ENCODE peak calls at places on chromosome 16, in ten cellular contexts. One of them, this sample, is unnamed.

GRCh38 chr16:340370-341091 is 12.0 kb downstream of the AXIN1 start:
- DNase-seq in fibroblast of lung: no peak
- DNase-seq in upper lobe of left lung: no peak
- DNase-seq in heart right ventricle: no peak
- DNase-seq in tibial nerve: no peak
- DNase-seq in bronchial epithelial cell: no peak
- DNase-seq in Peyer's patch: no peak
- DNase-seq in gastrocnemius medialis: no peak
- DNase-seq in left lung: peak; percentile 70
- DNase-seq in SK-N-SH: no peak
- DNase-seq in this sample: no peak

GRCh38 chr16:20866161-20866772 is 33.9 kb downstream of the DCUN1D3 start:
- DNase-seq in fibroblast of lung: peak; percentile 91
- DNase-seq in upper lobe of left lung: no peak
- DNase-seq in heart right ventricle: peak; percentile 34
- DNase-seq in tibial nerve: no peak
- DNase-seq in bronchial epithelial cell: peak; percentile 89
- DNase-seq in Peyer's patch: no peak
- DNase-seq in gastrocnemius medialis: no peak
- DNase-seq in left lung: no peak
- DNase-seq in SK-N-SH: peak; percentile 35
- DNase-seq in this sample: peak; percentile 29

GRCh38 chr16:84550096-84550495 is 45.6 kb upstream of the MEAK7 start:
- DNase-seq in fibroblast of lung: no peak
- DNase-seq in upper lobe of left lung: no peak
- DNase-seq in heart right ventricle: no peak
- DNase-seq in tibial nerve: no peak
- DNase-seq in bronchial epithelial cell: peak; percentile 76
- DNase-seq in Peyer's patch: no peak
- DNase-seq in gastrocnemius medialis: no peak
- DNase-seq in left lung: no peak
- DNase-seq in SK-N-SH: no peak
- DNase-seq in this sample: no peak

GRCh38 chr16:21161211-21161610 is 2.7 kb downstream of the LDAF1 start:
- DNase-seq in fibroblast of lung: no peak
- DNase-seq in upper lobe of left lung: no peak
- DNase-seq in heart right ventricle: no peak
- DNase-seq in tibial nerve: no peak
- DNase-seq in bronchial epithelial cell: no peak
- DNase-seq in Peyer's patch: no peak
- DNase-seq in gastrocnemius medialis: no peak
- DNase-seq in left lung: no peak
- DNase-seq in SK-N-SH: no peak
- DNase-seq in this sample: no peak

GRCh38 chr16:67013823-67014640 is 14.9 kb upstream of the CBFB start:
- DNase-seq in fibroblast of lung: peak; percentile 48
- DNase-seq in upper lobe of left lung: peak; percentile 95
- DNase-seq in heart right ventricle: peak; percentile 90
- DNase-seq in tibial nerve: peak; percentile 61
- DNase-seq in bronchial epithelial cell: peak; percentile 12
- DNase-seq in Peyer's patch: peak; percentile 74
- DNase-seq in gastrocnemius medialis: peak; percentile 66
- DNase-seq in left lung: peak; percentile 87
- DNase-seq in SK-N-SH: peak; percentile 91
- DNase-seq in this sample: no peak

GRCh38 chr16:67562918-67563707 is 787 bp downstream of the CTCF start:
- DNase-seq in fibroblast of lung: peak; percentile 57
- DNase-seq in upper lobe of left lung: peak; percentile 93
- DNase-seq in heart right ventricle: peak; percentile 73
- DNase-seq in tibial nerve: no peak
- DNase-seq in bronchial epithelial cell: peak; percentile 18
- DNase-seq in Peyer's patch: peak; percentile 81
- DNase-seq in gastrocnemius medialis: peak; percentile 43
- DNase-seq in left lung: peak; percentile 91
- DNase-seq in SK-N-SH: peak; percentile 76
- DNase-seq in this sample: no peak

GRCh38 chr16:65909310-65910050 is 457.0 kb upstream of the CDH5 start:
- DNase-seq in fibroblast of lung: peak; percentile 19
- DNase-seq in upper lobe of left lung: no peak
- DNase-seq in heart right ventricle: no peak
- DNase-seq in tibial nerve: no peak
- DNase-seq in bronchial epithelial cell: peak; percentile 63
- DNase-seq in Peyer's patch: no peak
- DNase-seq in gastrocnemius medialis: no peak
- DNase-seq in left lung: no peak
- DNase-seq in SK-N-SH: no peak
- DNase-seq in this sample: no peak

GRCh38 chr16:65867276-65867990 is 499.1 kb upstream of the CDH5 start:
- DNase-seq in fibroblast of lung: no peak
- DNase-seq in upper lobe of left lung: no peak
- DNase-seq in heart right ventricle: no peak
- DNase-seq in tibial nerve: no peak
- DNase-seq in bronchial epithelial cell: no peak
- DNase-seq in Peyer's patch: no peak
- DNase-seq in gastrocnemius medialis: no peak
- DNase-seq in left lung: no peak
- DNase-seq in SK-N-SH: peak; percentile 55
- DNase-seq in this sample: no peak

GRCh38 chr16:10984509-10984908 is 40.1 kb downstream of the CLEC16A start:
- DNase-seq in fibroblast of lung: peak; percentile 67
- DNase-seq in upper lobe of left lung: no peak
- DNase-seq in heart right ventricle: no peak
- DNase-seq in tibial nerve: no peak
- DNase-seq in bronchial epithelial cell: no peak
- DNase-seq in Peyer's patch: no peak
- DNase-seq in gastrocnemius medialis: no peak
- DNase-seq in left lung: no peak
- DNase-seq in SK-N-SH: no peak
- DNase-seq in this sample: no peak

GRCh38 chr16:53052519-53053501 is at the start of gene CHD9NB:
- DNase-seq in fibroblast of lung: peak; percentile 92
- DNase-seq in upper lobe of left lung: no peak
- DNase-seq in heart right ventricle: no peak
- DNase-seq in tibial nerve: no peak
- DNase-seq in bronchial epithelial cell: peak; percentile 99
- DNase-seq in Peyer's patch: peak; percentile 84
- DNase-seq in gastrocnemius medialis: no peak
- DNase-seq in left lung: no peak
- DNase-seq in SK-N-SH: peak; percentile 26
- DNase-seq in this sample: peak; percentile 68

GRCh38 chr16:89001117-89002027 is 24.4 kb upstream of the CBFA2T3 start:
- DNase-seq in fibroblast of lung: no peak
- DNase-seq in upper lobe of left lung: peak; percentile 53
- DNase-seq in heart right ventricle: no peak
- DNase-seq in tibial nerve: no peak
- DNase-seq in bronchial epithelial cell: no peak
- DNase-seq in Peyer's patch: no peak
- DNase-seq in gastrocnemius medialis: no peak
- DNase-seq in left lung: peak; percentile 50
- DNase-seq in SK-N-SH: no peak
- DNase-seq in this sample: no peak

GRCh38 chr16:2339521-2340484 is 725 bp downstream of the ABCA3 start:
- DNase-seq in fibroblast of lung: peak; percentile 16
- DNase-seq in upper lobe of left lung: peak; percentile 91
- DNase-seq in heart right ventricle: peak; percentile 58
- DNase-seq in tibial nerve: peak; percentile 8
- DNase-seq in bronchial epithelial cell: no peak
- DNase-seq in Peyer's patch: peak; percentile 61
- DNase-seq in gastrocnemius medialis: peak; percentile 25
- DNase-seq in left lung: peak; percentile 88
- DNase-seq in SK-N-SH: peak; percentile 83
- DNase-seq in this sample: no peak

GRCh38 chr16:2341456-2342447 is 1.2 kb upstream of the ABCA3 start:
- DNase-seq in fibroblast of lung: no peak
- DNase-seq in upper lobe of left lung: peak; percentile 88
- DNase-seq in heart right ventricle: peak; percentile 32
- DNase-seq in tibial nerve: no peak
- DNase-seq in bronchial epithelial cell: no peak
- DNase-seq in Peyer's patch: peak; percentile 49
- DNase-seq in gastrocnemius medialis: peak; percentile 20
- DNase-seq in left lung: no peak
- DNase-seq in SK-N-SH: no peak
- DNase-seq in this sample: no peak

GRCh38 chr16:2343211-2343610 is 2.7 kb upstream of the ABCA3 start:
- DNase-seq in fibroblast of lung: no peak
- DNase-seq in upper lobe of left lung: no peak
- DNase-seq in heart right ventricle: no peak
- DNase-seq in tibial nerve: no peak
- DNase-seq in bronchial epithelial cell: no peak
- DNase-seq in Peyer's patch: no peak
- DNase-seq in gastrocnemius medialis: no peak
- DNase-seq in left lung: no peak
- DNase-seq in SK-N-SH: no peak
- DNase-seq in this sample: no peak

GRCh38 chr16:2337431-2338296 is 2.9 kb downstream of the ABCA3 start:
- DNase-seq in fibroblast of lung: no peak
- DNase-seq in upper lobe of left lung: no peak
- DNase-seq in heart right ventricle: no peak
- DNase-seq in tibial nerve: no peak
- DNase-seq in bronchial epithelial cell: no peak
- DNase-seq in Peyer's patch: no peak
- DNase-seq in gastrocnemius medialis: no peak
- DNase-seq in left lung: no peak
- DNase-seq in SK-N-SH: no peak
- DNase-seq in this sample: no peak

DNA sequence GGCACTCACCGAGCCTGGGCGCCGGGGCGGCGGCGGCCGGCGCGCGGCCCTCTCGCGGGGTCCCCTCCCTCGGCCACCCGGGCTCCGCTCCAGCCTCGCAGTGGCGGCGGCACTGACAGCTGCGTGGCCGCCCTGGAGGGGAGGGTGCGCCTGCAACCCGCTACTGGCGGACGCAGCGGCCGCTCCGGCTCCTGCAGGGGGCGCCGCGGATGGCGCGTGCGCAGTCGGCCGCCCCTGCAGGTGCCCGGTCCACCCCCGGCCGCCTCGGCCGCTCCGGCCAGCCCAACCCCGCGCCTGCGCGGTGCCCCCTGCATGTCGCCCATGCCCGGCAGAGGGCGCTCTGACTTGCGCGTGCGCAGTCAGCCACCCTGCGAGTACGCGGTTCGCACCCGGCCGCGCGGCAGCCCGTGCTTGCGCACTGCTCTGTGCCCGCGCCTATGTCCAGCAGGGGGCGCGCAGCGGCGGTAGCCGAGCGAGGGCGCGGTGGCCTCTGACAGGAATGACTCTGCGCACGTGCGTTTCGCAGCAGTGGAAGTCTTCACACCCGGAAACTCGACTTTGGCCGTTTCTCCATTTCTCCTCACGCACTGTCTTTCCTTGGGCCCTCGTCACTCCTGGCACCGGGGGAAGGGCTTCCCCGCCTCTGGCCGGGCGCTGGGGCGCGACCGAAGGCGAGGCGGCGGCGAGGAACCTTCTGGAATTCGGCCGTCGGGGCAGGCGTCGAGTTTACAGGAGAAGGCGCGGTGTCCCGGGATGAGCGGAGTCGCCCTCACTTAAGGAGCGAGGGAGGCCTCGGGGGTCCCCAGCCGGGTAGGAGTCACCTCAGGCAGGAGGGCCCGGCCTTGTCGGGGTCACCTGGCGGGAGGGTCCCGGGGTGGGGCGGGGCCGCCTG is at the start of gene ABCA3:
- DNase-seq in fibroblast of lung: peak; percentile 73
- DNase-seq in upper lobe of left lung: peak; percentile 100
- DNase-seq in heart right ventricle: peak; percentile 96
- DNase-seq in tibial nerve: peak; percentile 83
- DNase-seq in bronchial epithelial cell: peak; percentile 78
- DNase-seq in Peyer's patch: peak; percentile 95
- DNase-seq in gastrocnemius medialis: peak; percentile 87
- DNase-seq in left lung: peak; percentile 98
- DNase-seq in SK-N-SH: peak; percentile 100
- DNase-seq in this sample: peak; percentile 57
- TF ChIP-seq CTCF in fibroblast of lung: peak; percentile 75
- TF ChIP-seq CTCF in upper lobe of left lung: peak; percentile 100
- TF ChIP-seq CTCF in heart right ventricle: peak; percentile 100
- TF ChIP-seq CTCF in tibial nerve: peak; percentile 99
- TF ChIP-seq CTCF in bronchial epithelial cell: peak; percentile 98
- TF ChIP-seq CTCF in Peyer's patch: peak; percentile 100
- TF ChIP-seq CTCF in gastrocnemius medialis: peak; percentile 100
- TF ChIP-seq CTCF in left lung: peak; percentile 100
- TF ChIP-seq CTCF in SK-N-SH: peak; percentile 96
- TF ChIP-seq CTCF in this sample: peak; percentile 85

GRCh38 chr16:54928421-54929089 is 2.1 kb upstream of the IRX5 start:
- DNase-seq in fibroblast of lung: peak; percentile 33
- DNase-seq in upper lobe of left lung: peak; percentile 95
- DNase-seq in heart right ventricle: peak; percentile 80
- DNase-seq in tibial nerve: no peak
- DNase-seq in bronchial epithelial cell: no peak
- DNase-seq in Peyer's patch: no peak
- DNase-seq in gastrocnemius medialis: peak; percentile 31
- DNase-seq in left lung: peak; percentile 92
- DNase-seq in SK-N-SH: peak; percentile 80
- DNase-seq in this sample: no peak
- H3K27me3 ChIP-seq in fibroblast of lung: peaks cover 30% of the 10 kb centered on the region
- H3K27me3 ChIP-seq in upper lobe of left lung: peaks cover 36% of the 10 kb centered on the region
- H3K27me3 ChIP-seq in heart right ventricle: peaks cover 40% of the 10 kb centered on the region
- H3K27me3 ChIP-seq in tibial nerve: peaks cover 80% of the 10 kb centered on the region
- H3K27me3 ChIP-seq in bronchial epithelial cell: no peaks in the 10 kb centered on the region
- H3K27me3 ChIP-seq in Peyer's patch: peaks cover 39% of the 10 kb centered on the region
- H3K27me3 ChIP-seq in gastrocnemius medialis: peaks cover 49% of the 10 kb centered on the region
- H3K27me3 ChIP-seq in left lung: peaks cover 97% of the 10 kb centered on the region
- H3K27me3 ChIP-seq in SK-N-SH: no peaks in the 10 kb centered on the region
- H3K27me3 ChIP-seq in this sample: no peaks in the 10 kb centered on the region

GRCh38 chr16:1342526-1343427 is 8.9 kb downstream of the TSR3 start:
- DNase-seq in fibroblast of lung: peak; percentile 72
- DNase-seq in upper lobe of left lung: peak; percentile 96
- DNase-seq in heart right ventricle: peak; percentile 89
- DNase-seq in tibial nerve: peak; percentile 77
- DNase-seq in bronchial epithelial cell: peak; percentile 91
- DNase-seq in Peyer's patch: peak; percentile 98
- DNase-seq in gastrocnemius medialis: peak; percentile 98
- DNase-seq in left lung: peak; percentile 98
- DNase-seq in SK-N-SH: peak; percentile 100
- DNase-seq in this sample: peak; percentile 31
- H3K4me3 ChIP-seq in fibroblast of lung: no peak overlapping the region
- H3K4me3 ChIP-seq in upper lobe of left lung: peak overlapping the region; percentile 16
- H3K4me3 ChIP-seq in heart right ventricle: peak overlapping the region; percentile 44
- H3K4me3 ChIP-seq in tibial nerve: peak overlapping the region; percentile 34
- H3K4me3 ChIP-seq in bronchial epithelial cell: peak overlapping the region; percentile 28
- H3K4me3 ChIP-seq in Peyer's patch: peak overlapping the region; percentile 50
- H3K4me3 ChIP-seq in gastrocnemius medialis: peak overlapping the region; percentile 49
- H3K4me3 ChIP-seq in left lung: peak overlapping the region; percentile 4
- H3K4me3 ChIP-seq in SK-N-SH: peak overlapping the region; percentile 41
- H3K4me3 ChIP-seq in this sample: no peak overlapping the region

GRCh38 chr16:24318670-24319069 is 62.5 kb downstream of the CACNG3 start:
- DNase-seq in fibroblast of lung: no peak
- DNase-seq in upper lobe of left lung: no peak
- DNase-seq in heart right ventricle: no peak
- DNase-seq in tibial nerve: no peak
- DNase-seq in bronchial epithelial cell: no peak
- DNase-seq in Peyer's patch: no peak
- DNase-seq in gastrocnemius medialis: no peak
- DNase-seq in left lung: no peak
- DNase-seq in SK-N-SH: no peak
- DNase-seq in this sample: no peak
- TF ChIP-seq CTCF in fibroblast of lung: no peak
- TF ChIP-seq CTCF in upper lobe of left lung: no peak
- TF ChIP-seq CTCF in heart right ventricle: no peak
- TF ChIP-seq CTCF in tibial nerve: no peak
- TF ChIP-seq CTCF in bronchial epithelial cell: no peak
- TF ChIP-seq CTCF in Peyer's patch: no peak
- TF ChIP-seq CTCF in gastrocnemius medialis: no peak
- TF ChIP-seq CTCF in left lung: no peak
- TF ChIP-seq CTCF in SK-N-SH: no peak
- TF ChIP-seq CTCF in this sample: no peak

This sample was measured in BJ.